ENCODE peak calls at places on chromosomes 4 and X, in five cellular contexts. G is MM.1S, Q is OCI-LY7, P is PC-3, B is GM23338. I is an unnamed sample. For H3K9me2, the result is how much of the 10 kb centered on the place peaks cover.

GRCh38 chrX:103726477-103726876 is 15.8 kb downstream of the TMEM31 start:
- DNase-seq in B (no peak), P (no peak), G (no peak), Q (no peak), I (no peak)

GRCh38 chr4:80370635-80371034 is 35.1 kb downstream of the CFAP299 start:
- DNase-seq in B (no peak), Q (no peak), P (no peak), G (no peak), I (no peak)

GRCh38 chrX:13750204-13750603 is 15.7 kb downstream of the OFD1 start:
- DNase-seq in P (peak), Q (peak), B (peak), G (peak), I (peak)

GRCh38 chrX:51866156-51866555 is 27.3 kb upstream of the MAGED1 start:
- DNase-seq in B (no peak), P (no peak), Q (no peak), G (no peak), I (no peak)

GRCh38 chr4:115152081-115152480 is 38.7 kb upstream of the NDST4 start:
- DNase-seq in P (no peak), B (no peak), G (peak), Q (no peak), I (no peak)

GRCh38 chr4:109319156-109319555 is 16.7 kb upstream of the COL25A1 start:
- DNase-seq in G (no peak), B (no peak), P (no peak), Q (no peak), I (no peak)

GRCh38 chr4:16297003-16297402 is 70.7 kb upstream of the TAPT1 start:
- DNase-seq in B (no peak), P (no peak), Q (no peak), G (no peak), I (no peak)

GRCh38 chr4:113153529-113154101 is 104.2 kb downstream of the ANK2 start:
- DNase-seq in P (peak), G (no peak), B (peak), Q (no peak), I (peak)

GRCh38 chrX:139932077-139932900 is 564 bp downstream of the ATP11C start:
- DNase-seq in B (peak), Q (peak), G (peak), P (peak), I (peak)

GRCh38 chrX:91434351-91435168 is at the start of gene PABPC5:
- DNase-seq in Q (no peak), G (no peak), P (peak), B (peak), I (peak)

GRCh38 chr4:97367878-97368277 is 775.4 kb downstream of the STPG2 start:
- DNase-seq in P (peak), B (no peak), G (no peak), Q (no peak), I (peak)

GRCh38 chr4:98642991-98643426 is 15.4 kb downstream of the TSPAN5 start:
- DNase-seq in P (peak), Q (no peak), B (no peak), G (no peak), I (peak)

DNA sequence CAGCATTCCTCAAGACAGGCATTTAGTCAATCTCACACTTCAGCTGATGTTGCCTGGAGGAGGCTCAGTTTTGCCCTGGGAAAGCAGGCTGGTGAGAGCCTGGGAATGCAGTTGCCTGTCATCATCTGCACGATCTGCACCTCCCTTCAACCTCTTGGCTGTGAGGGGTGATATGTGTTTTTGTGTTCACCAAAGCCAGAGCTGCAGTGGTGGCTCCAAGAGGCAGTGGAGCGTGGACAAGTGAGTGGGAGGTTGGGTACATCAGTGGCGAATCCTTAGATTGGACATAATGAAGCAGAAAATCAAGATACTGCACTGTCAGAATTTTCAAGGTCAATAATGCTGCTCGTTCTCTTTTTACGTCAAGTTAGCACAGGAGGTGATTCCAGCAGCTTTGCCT is 92.6 kb downstream of the FRAS1 start:
- DNase-seq in B (peak), G (no peak), Q (no peak), P (no peak), I (no peak)
- H3K9me2 ChIP-seq in B (under half), G (under half), Q (under half), P (under half), I (under half)

GRCh38 chrX:132375941-132376340 is 112.9 kb downstream of the MBNL3 start:
- DNase-seq in G (peak), Q (peak), P (peak), B (peak), I (no peak)
- TF ChIP-seq CTCF in G (peak), Q (peak), P (peak), B (peak), I (no peak)

DNA sequence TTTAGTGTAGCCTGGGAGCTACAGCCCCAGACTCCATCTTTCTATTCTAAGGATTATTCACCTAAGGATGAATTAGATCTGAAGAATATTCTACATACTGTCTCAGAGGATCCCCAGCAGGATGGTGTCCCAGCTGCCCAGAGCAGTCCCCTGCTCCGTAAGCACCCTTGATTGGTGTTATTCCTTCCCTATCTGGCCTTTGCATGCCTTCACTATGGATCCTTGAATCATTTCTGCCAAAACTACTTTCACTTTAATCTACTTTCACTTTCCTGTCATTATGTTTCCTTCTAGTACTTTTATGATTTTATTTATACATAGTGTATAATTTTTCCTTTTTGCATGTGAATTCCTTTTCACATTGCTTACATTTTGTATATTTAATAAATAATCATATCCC is 39.2 kb downstream of the ARHGAP24 start:
- DNase-seq in Q (no peak), B (no peak), P (no peak), G (no peak), I (no peak)
- TF ChIP-seq EZH2phosphoT487 in Q (no peak), B (no peak), P (no peak), G (no peak), I (no peak)

GRCh38 chr4:110567266-110567665 is 55.6 kb downstream of the PITX2 start:
- DNase-seq in P (no peak), Q (no peak), G (no peak), B (no peak), I (no peak)
- H3K9me2 ChIP-seq in P (under half), Q (under half), G (under half), B (under half), I (under half)

I was measured in hepatocyte.